ENCODE peak calls at places on chromosomes 2 and 18, in nine cellular contexts. One of them, this sample, is unnamed.

GRCh38 chr18:30094556-30094955 is 948.0 kb downstream of the DSC3 start:
- DNase-seq in choroid plexus epithelial cell: peak
- DNase-seq in fibroblast of lung: peak
- DNase-seq in NT2/D1: no peak
- DNase-seq in GM23338: peak
- DNase-seq in astrocyte of the spinal cord: peak
- DNase-seq in OCI-LY7: no peak
- DNase-seq in right lobe of liver: no peak
- DNase-seq in skeletal muscle cell: peak
- DNase-seq in this sample: peak

GRCh38 chr18:75154997-75155396 is 53.9 kb downstream of the PTGR3 start:
- DNase-seq in OCI-LY7: no peak
- DNase-seq in NT2/D1: no peak
- DNase-seq in right lobe of liver: no peak
- DNase-seq in choroid plexus epithelial cell: no peak
- DNase-seq in astrocyte of the spinal cord: no peak
- DNase-seq in fibroblast of lung: no peak
- DNase-seq in skeletal muscle cell: no peak
- DNase-seq in GM23338: no peak
- DNase-seq in this sample: no peak

GRCh38 chr2:79124907-79125720 is 4.8 kb downstream of the REG1A start:
- DNase-seq in choroid plexus epithelial cell: no peak
- DNase-seq in astrocyte of the spinal cord: no peak
- DNase-seq in NT2/D1: no peak
- DNase-seq in right lobe of liver: no peak
- DNase-seq in GM23338: no peak
- DNase-seq in fibroblast of lung: no peak
- DNase-seq in OCI-LY7: no peak
- DNase-seq in skeletal muscle cell: no peak
- DNase-seq in this sample: no peak

GRCh38 chr18:52160652-52161051 is 179.3 kb upstream of the DCC start:
- DNase-seq in right lobe of liver: no peak
- DNase-seq in astrocyte of the spinal cord: peak
- DNase-seq in NT2/D1: peak
- DNase-seq in choroid plexus epithelial cell: peak
- DNase-seq in OCI-LY7: no peak
- DNase-seq in GM23338: peak
- DNase-seq in fibroblast of lung: peak
- DNase-seq in skeletal muscle cell: no peak
- DNase-seq in this sample: peak

GRCh38 chr18:70491734-70492348 is 203.0 kb downstream of the SOCS6 start:
- DNase-seq in NT2/D1: peak
- DNase-seq in OCI-LY7: peak
- DNase-seq in right lobe of liver: peak
- DNase-seq in GM23338: peak
- DNase-seq in choroid plexus epithelial cell: peak
- DNase-seq in astrocyte of the spinal cord: peak
- DNase-seq in skeletal muscle cell: no peak
- DNase-seq in fibroblast of lung: peak
- DNase-seq in this sample: peak

GRCh38 chr2:118706371-118706770 is 141.1 kb downstream of the EN1 start:
- DNase-seq in skeletal muscle cell: no peak
- DNase-seq in GM23338: no peak
- DNase-seq in OCI-LY7: no peak
- DNase-seq in right lobe of liver: no peak
- DNase-seq in fibroblast of lung: no peak
- DNase-seq in astrocyte of the spinal cord: no peak
- DNase-seq in NT2/D1: no peak
- DNase-seq in choroid plexus epithelial cell: no peak
- DNase-seq in this sample: no peak

GRCh38 chr2:6372317-6372903 is 493.3 kb downstream of the CMPK2 start:
- DNase-seq in OCI-LY7: no peak
- DNase-seq in NT2/D1: no peak
- DNase-seq in fibroblast of lung: peak
- DNase-seq in choroid plexus epithelial cell: peak
- DNase-seq in astrocyte of the spinal cord: peak
- DNase-seq in GM23338: no peak
- DNase-seq in skeletal muscle cell: peak
- DNase-seq in right lobe of liver: no peak
- DNase-seq in this sample: peak

GRCh38 chr2:15313657-15314056 is 247.5 kb downstream of the NBAS start:
- DNase-seq in OCI-LY7: peak
- DNase-seq in choroid plexus epithelial cell: peak
- DNase-seq in fibroblast of lung: peak
- DNase-seq in GM23338: no peak
- DNase-seq in right lobe of liver: no peak
- DNase-seq in astrocyte of the spinal cord: peak
- DNase-seq in NT2/D1: no peak
- DNase-seq in skeletal muscle cell: peak
- DNase-seq in this sample: peak

GRCh38 chr18:64713284-64713683 is 564.4 kb upstream of the LINC00305 start:
- DNase-seq in astrocyte of the spinal cord: no peak
- DNase-seq in OCI-LY7: peak
- DNase-seq in skeletal muscle cell: no peak
- DNase-seq in choroid plexus epithelial cell: no peak
- DNase-seq in GM23338: no peak
- DNase-seq in fibroblast of lung: no peak
- DNase-seq in right lobe of liver: no peak
- DNase-seq in NT2/D1: no peak
- DNase-seq in this sample: no peak

GRCh38 chr2:143433158-143433557 is 303.9 kb downstream of the ARHGAP15 start:
- DNase-seq in fibroblast of lung: no peak
- DNase-seq in astrocyte of the spinal cord: no peak
- DNase-seq in right lobe of liver: no peak
- DNase-seq in skeletal muscle cell: no peak
- DNase-seq in OCI-LY7: no peak
- DNase-seq in NT2/D1: no peak
- DNase-seq in choroid plexus epithelial cell: peak
- DNase-seq in GM23338: peak
- DNase-seq in this sample: no peak

GRCh38 chr2:230161180-230161579 is 58.6 kb downstream of the SP110 start:
- DNase-seq in NT2/D1: no peak
- DNase-seq in right lobe of liver: no peak
- DNase-seq in GM23338: no peak
- DNase-seq in choroid plexus epithelial cell: peak
- DNase-seq in fibroblast of lung: no peak
- DNase-seq in skeletal muscle cell: peak
- DNase-seq in astrocyte of the spinal cord: no peak
- DNase-seq in OCI-LY7: no peak
- DNase-seq in this sample: peak

GRCh38 chr2:203583696-203584095 is 48.6 kb upstream of the RAPH1 start:
- DNase-seq in skeletal muscle cell: peak
- DNase-seq in NT2/D1: no peak
- DNase-seq in right lobe of liver: no peak
- DNase-seq in GM23338: no peak
- DNase-seq in fibroblast of lung: peak
- DNase-seq in choroid plexus epithelial cell: peak
- DNase-seq in OCI-LY7: peak
- DNase-seq in astrocyte of the spinal cord: peak
- DNase-seq in this sample: peak

GRCh38 chr18:43159091-43159490 is 43.6 kb upstream of the RIT2 start:
- DNase-seq in right lobe of liver: no peak
- DNase-seq in NT2/D1: no peak
- DNase-seq in skeletal muscle cell: peak
- DNase-seq in astrocyte of the spinal cord: peak
- DNase-seq in fibroblast of lung: peak
- DNase-seq in OCI-LY7: no peak
- DNase-seq in GM23338: no peak
- DNase-seq in choroid plexus epithelial cell: peak
- DNase-seq in this sample: peak

DNA sequence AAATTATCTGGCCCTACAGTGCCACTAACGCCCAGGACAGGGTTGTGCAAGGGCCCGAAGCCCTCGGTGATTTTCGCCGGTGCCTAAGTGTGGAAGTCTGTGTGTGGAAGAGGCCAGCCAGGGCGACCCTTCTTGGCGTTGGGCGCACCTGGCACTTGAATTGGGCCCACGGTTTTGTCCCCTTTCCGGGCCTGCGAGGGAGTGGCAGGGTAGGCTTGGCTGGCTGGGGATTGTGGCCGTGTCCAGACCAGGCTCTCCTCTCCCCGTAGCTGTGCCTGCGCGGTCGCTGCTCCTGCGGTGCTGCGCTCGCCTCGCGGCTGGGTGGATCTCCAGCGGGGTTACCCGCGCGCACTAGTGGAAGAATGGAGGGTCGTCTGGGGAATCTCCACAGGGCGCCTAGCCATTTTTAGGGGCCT is 16.2 kb downstream of the EVX2 start:
- DNase-seq in NT2/D1: no peak
- DNase-seq in GM23338: peak
- DNase-seq in choroid plexus epithelial cell: no peak
- DNase-seq in fibroblast of lung: no peak
- DNase-seq in skeletal muscle cell: no peak
- DNase-seq in right lobe of liver: no peak
- DNase-seq in astrocyte of the spinal cord: no peak
- DNase-seq in OCI-LY7: no peak
- DNase-seq in this sample: no peak
- H3K4me3 ChIP-seq in NT2/D1: no peak
- H3K4me3 ChIP-seq in GM23338: peak
- H3K4me3 ChIP-seq in choroid plexus epithelial cell: no peak
- H3K4me3 ChIP-seq in fibroblast of lung: peak
- H3K4me3 ChIP-seq in skeletal muscle cell: peak
- H3K4me3 ChIP-seq in right lobe of liver: peak
- H3K4me3 ChIP-seq in astrocyte of the spinal cord: peak
- H3K4me3 ChIP-seq in OCI-LY7: no peak
- H3K4me3 ChIP-seq in this sample: peak

GRCh38 chr2:54549912-54550518 is 93.9 kb downstream of the SPTBN1 start:
- DNase-seq in fibroblast of lung: no peak
- DNase-seq in GM23338: no peak
- DNase-seq in right lobe of liver: no peak
- DNase-seq in astrocyte of the spinal cord: no peak
- DNase-seq in skeletal muscle cell: no peak
- DNase-seq in OCI-LY7: no peak
- DNase-seq in choroid plexus epithelial cell: no peak
- DNase-seq in NT2/D1: no peak
- DNase-seq in this sample: no peak

GRCh38 chr2:54553075-54553474 is 96.9 kb downstream of the SPTBN1 start:
- DNase-seq in astrocyte of the spinal cord: no peak
- DNase-seq in skeletal muscle cell: no peak
- DNase-seq in GM23338: no peak
- DNase-seq in fibroblast of lung: no peak
- DNase-seq in choroid plexus epithelial cell: no peak
- DNase-seq in OCI-LY7: no peak
- DNase-seq in right lobe of liver: no peak
- DNase-seq in NT2/D1: no peak
- DNase-seq in this sample: no peak

GRCh38 chr2:54549430-54549829 is 93.3 kb downstream of the SPTBN1 start:
- DNase-seq in OCI-LY7: no peak
- DNase-seq in NT2/D1: no peak
- DNase-seq in choroid plexus epithelial cell: no peak
- DNase-seq in skeletal muscle cell: no peak
- DNase-seq in right lobe of liver: no peak
- DNase-seq in astrocyte of the spinal cord: no peak
- DNase-seq in fibroblast of lung: no peak
- DNase-seq in GM23338: no peak
- DNase-seq in this sample: no peak

GRCh38 chr2:54551123-54551756 is 95.1 kb downstream of the SPTBN1 start:
- DNase-seq in OCI-LY7: peak
- DNase-seq in NT2/D1: no peak
- DNase-seq in GM23338: peak
- DNase-seq in skeletal muscle cell: no peak
- DNase-seq in fibroblast of lung: no peak
- DNase-seq in astrocyte of the spinal cord: no peak
- DNase-seq in choroid plexus epithelial cell: no peak
- DNase-seq in right lobe of liver: no peak
- DNase-seq in this sample: no peak

DNA sequence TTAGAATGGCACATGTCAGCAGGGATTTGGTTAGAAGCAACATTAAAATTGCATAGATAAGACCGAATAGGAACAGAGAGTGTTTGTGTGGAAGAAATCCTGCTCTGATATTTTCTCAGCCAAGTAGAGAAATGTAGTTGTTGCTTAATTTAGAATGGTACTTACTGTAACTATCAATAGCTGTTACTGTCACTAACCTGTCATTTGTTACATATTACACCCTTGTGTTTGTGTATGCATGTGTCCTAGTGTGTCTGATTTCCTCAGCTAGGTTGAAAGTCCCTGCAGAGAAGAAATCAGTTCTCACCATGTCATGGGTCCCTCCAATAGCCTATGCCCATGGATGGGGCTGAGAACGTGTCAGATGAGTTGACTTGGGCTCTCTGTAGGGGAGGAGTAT is 94.4 kb downstream of the SPTBN1 start:
- DNase-seq in GM23338: no peak
- DNase-seq in NT2/D1: no peak
- DNase-seq in astrocyte of the spinal cord: no peak
- DNase-seq in OCI-LY7: no peak
- DNase-seq in choroid plexus epithelial cell: no peak
- DNase-seq in right lobe of liver: no peak
- DNase-seq in fibroblast of lung: no peak
- DNase-seq in skeletal muscle cell: no peak
- DNase-seq in this sample: no peak
- H3K4me3 ChIP-seq in GM23338: no peak
- H3K4me3 ChIP-seq in NT2/D1: no peak
- H3K4me3 ChIP-seq in astrocyte of the spinal cord: no peak
- H3K4me3 ChIP-seq in OCI-LY7: no peak
- H3K4me3 ChIP-seq in choroid plexus epithelial cell: no peak
- H3K4me3 ChIP-seq in right lobe of liver: no peak
- H3K4me3 ChIP-seq in fibroblast of lung: no peak
- H3K4me3 ChIP-seq in skeletal muscle cell: no peak
- H3K4me3 ChIP-seq in this sample: no peak

GRCh38 chr2:223724831-223725230 is 112.6 kb downstream of the AP1S3 start:
- DNase-seq in NT2/D1: no peak
- DNase-seq in choroid plexus epithelial cell: peak
- DNase-seq in astrocyte of the spinal cord: peak
- DNase-seq in right lobe of liver: no peak
- DNase-seq in GM23338: no peak
- DNase-seq in fibroblast of lung: peak
- DNase-seq in skeletal muscle cell: no peak
- DNase-seq in OCI-LY7: no peak
- DNase-seq in this sample: peak
- H3K4me3 ChIP-seq in NT2/D1: peak
- H3K4me3 ChIP-seq in choroid plexus epithelial cell: no peak
- H3K4me3 ChIP-seq in astrocyte of the spinal cord: no peak
- H3K4me3 ChIP-seq in right lobe of liver: no peak
- H3K4me3 ChIP-seq in GM23338: no peak
- H3K4me3 ChIP-seq in fibroblast of lung: no peak
- H3K4me3 ChIP-seq in skeletal muscle cell: no peak
- H3K4me3 ChIP-seq in OCI-LY7: no peak
- H3K4me3 ChIP-seq in this sample: peak

DNA sequence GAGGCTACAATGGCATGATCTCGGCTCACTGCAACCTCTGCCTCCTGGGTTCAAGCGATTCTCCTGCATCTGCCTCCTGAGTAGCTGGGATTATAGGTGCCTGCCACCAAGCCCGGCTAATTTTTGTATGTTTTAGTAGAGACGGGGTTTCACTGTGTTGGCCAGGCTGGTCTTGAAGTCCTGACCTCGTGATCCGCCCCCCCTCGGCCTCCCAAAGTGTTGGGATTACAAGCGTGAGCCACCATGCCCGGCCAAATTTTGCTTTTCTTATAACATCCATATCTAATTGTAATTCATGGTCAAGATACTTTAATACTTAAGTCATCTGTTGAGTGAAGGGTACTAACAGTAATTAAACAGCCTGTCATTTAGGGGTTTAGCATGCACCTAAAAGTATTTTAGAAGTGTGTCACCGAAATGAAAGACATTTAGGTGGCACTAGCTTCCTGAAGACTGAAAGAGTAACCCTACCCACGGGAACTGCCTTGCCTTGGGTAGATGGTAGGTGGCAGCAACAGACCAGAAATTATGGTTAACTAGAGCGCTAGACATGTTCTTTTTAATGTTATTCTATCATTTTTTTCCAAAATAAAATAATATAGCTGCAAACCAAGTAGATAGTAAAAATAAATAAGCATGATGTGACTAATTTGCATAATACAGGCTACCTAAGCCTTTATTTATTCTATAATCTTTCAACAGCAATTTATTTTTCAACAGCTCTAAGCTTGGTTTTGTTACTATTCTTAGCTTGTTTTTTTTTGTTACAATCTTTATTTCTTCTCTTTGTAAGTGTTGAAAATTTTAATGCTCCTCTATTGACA is 8.6 kb upstream of the ACYP2 start:
- DNase-seq in OCI-LY7: peak
- DNase-seq in fibroblast of lung: peak
- DNase-seq in GM23338: peak
- DNase-seq in astrocyte of the spinal cord: peak
- DNase-seq in NT2/D1: peak
- DNase-seq in choroid plexus epithelial cell: peak
- DNase-seq in skeletal muscle cell: no peak
- DNase-seq in right lobe of liver: peak
- DNase-seq in this sample: peak
- H3K4me3 ChIP-seq in OCI-LY7: no peak
- H3K4me3 ChIP-seq in fibroblast of lung: no peak
- H3K4me3 ChIP-seq in GM23338: no peak
- H3K4me3 ChIP-seq in astrocyte of the spinal cord: no peak
- H3K4me3 ChIP-seq in NT2/D1: no peak
- H3K4me3 ChIP-seq in choroid plexus epithelial cell: no peak
- H3K4me3 ChIP-seq in skeletal muscle cell: no peak
- H3K4me3 ChIP-seq in right lobe of liver: peak
- H3K4me3 ChIP-seq in this sample: no peak